ENCODE peak calls at places on chromosomes 5 and 9, in five cellular contexts. One of them, this sample, is unnamed.

GRCh38 chr5:142618125-142618524 is 67.8 kb downstream of the FGF1 start:
- DNase-seq in HuH-7: no peak
- DNase-seq in HEK293T: no peak
- DNase-seq in NCI-H1092: no peak
- DNase-seq in endothelial cell: no peak
- DNase-seq in this sample: no peak

GRCh38 chr9:35907732-35908483 is 1.4 kb upstream of the SPAAR start:
- DNase-seq in HuH-7: peak
- DNase-seq in HEK293T: no peak
- DNase-seq in NCI-H1092: no peak
- DNase-seq in endothelial cell: peak
- DNase-seq in this sample: no peak

GRCh38 chr5:169098331-169099121 is 202.4 kb downstream of the SLIT3 start:
- DNase-seq in HuH-7: no peak
- DNase-seq in HEK293T: no peak
- DNase-seq in NCI-H1092: no peak
- DNase-seq in endothelial cell: no peak
- DNase-seq in this sample: no peak

GRCh38 chr5:20570486-20570885 is 582.5 kb upstream of the CDH18 start:
- DNase-seq in HuH-7: no peak
- DNase-seq in HEK293T: no peak
- DNase-seq in NCI-H1092: no peak
- DNase-seq in endothelial cell: no peak
- DNase-seq in this sample: no peak

GRCh38 chr9:107137495-107138202 is 145.4 kb upstream of the RAD23B start:
- DNase-seq in HuH-7: peak
- DNase-seq in HEK293T: peak
- DNase-seq in NCI-H1092: no peak
- DNase-seq in endothelial cell: peak
- DNase-seq in this sample: no peak

GRCh38 chr9:129944501-129945116 is 98.4 kb downstream of the FNBP1 start:
- DNase-seq in HuH-7: no peak
- DNase-seq in HEK293T: no peak
- DNase-seq in NCI-H1092: no peak
- DNase-seq in endothelial cell: no peak
- DNase-seq in this sample: no peak

GRCh38 chr5:179606910-179607448 is 16.5 kb downstream of the HNRNPH1 start:
- DNase-seq in HuH-7: no peak
- DNase-seq in HEK293T: no peak
- DNase-seq in NCI-H1092: no peak
- DNase-seq in endothelial cell: no peak
- DNase-seq in this sample: no peak

GRCh38 chr9:98031935-98032334 is 24.6 kb upstream of the NANS start:
- DNase-seq in HuH-7: no peak
- DNase-seq in HEK293T: no peak
- DNase-seq in NCI-H1092: no peak
- DNase-seq in endothelial cell: no peak
- DNase-seq in this sample: no peak

GRCh38 chr5:41869150-41869738 is 981 bp downstream of the OXCT1 start:
- DNase-seq in HuH-7: no peak
- DNase-seq in HEK293T: peak
- DNase-seq in NCI-H1092: peak
- DNase-seq in endothelial cell: peak
- DNase-seq in this sample: no peak

GRCh38 chr5:43997647-43998251 is 391.5 kb downstream of the FGF10 start:
- DNase-seq in HuH-7: peak
- DNase-seq in HEK293T: no peak
- DNase-seq in NCI-H1092: no peak
- DNase-seq in endothelial cell: no peak
- DNase-seq in this sample: no peak

GRCh38 chr5:31663519-31663918 is 24.6 kb downstream of the PDZD2 start:
- DNase-seq in HuH-7: no peak
- DNase-seq in HEK293T: no peak
- DNase-seq in NCI-H1092: no peak
- DNase-seq in endothelial cell: no peak
- DNase-seq in this sample: no peak

GRCh38 chr9:135468866-135469521 is 10.6 kb upstream of the PPP1R26 start:
- DNase-seq in HuH-7: no peak
- DNase-seq in HEK293T: no peak
- DNase-seq in NCI-H1092: no peak
- DNase-seq in endothelial cell: no peak
- DNase-seq in this sample: no peak

GRCh38 chr9:29564564-29564963 is 1991.3 kb upstream of the C9orf72 start:
- DNase-seq in HuH-7: no peak
- DNase-seq in HEK293T: no peak
- DNase-seq in NCI-H1092: no peak
- DNase-seq in endothelial cell: no peak
- DNase-seq in this sample: no peak

GRCh38 chr5:40914835-40915234 is 5.5 kb downstream of the C7 start:
- DNase-seq in HuH-7: no peak
- DNase-seq in HEK293T: no peak
- DNase-seq in NCI-H1092: no peak
- DNase-seq in endothelial cell: no peak
- DNase-seq in this sample: no peak

GRCh38 chr5:179186092-179186419 is 125.9 kb downstream of the ZNF354C start:
- DNase-seq in HuH-7: no peak
- DNase-seq in HEK293T: no peak
- DNase-seq in NCI-H1092: no peak
- DNase-seq in endothelial cell: no peak
- DNase-seq in this sample: no peak

GRCh38 chr5:38723423-38723822 is 122.4 kb upstream of the OSMR start:
- DNase-seq in HuH-7: no peak
- DNase-seq in HEK293T: no peak
- DNase-seq in NCI-H1092: no peak
- DNase-seq in endothelial cell: no peak
- DNase-seq in this sample: no peak

GRCh38 chr9:88747768-88748167 is 212.8 kb downstream of the NXNL2 start:
- DNase-seq in HuH-7: no peak
- DNase-seq in HEK293T: peak
- DNase-seq in NCI-H1092: no peak
- DNase-seq in endothelial cell: no peak
- DNase-seq in this sample: no peak

GRCh38 chr5:14710313-14710994 is 45.9 kb downstream of the OTULIN start:
- DNase-seq in HuH-7: no peak
- DNase-seq in HEK293T: no peak
- DNase-seq in NCI-H1092: no peak
- DNase-seq in endothelial cell: no peak
- DNase-seq in this sample: no peak

GRCh38 chr5:57715296-57715695 is 232.7 kb upstream of the ACTBL2 start:
- DNase-seq in HuH-7: no peak
- DNase-seq in HEK293T: no peak
- DNase-seq in NCI-H1092: no peak
- DNase-seq in endothelial cell: no peak
- DNase-seq in this sample: no peak

GRCh38 chr5:91384671-91385430 is 1.7 kb upstream of the ARRDC3 start:
- DNase-seq in HuH-7: peak
- DNase-seq in HEK293T: peak
- DNase-seq in NCI-H1092: peak
- DNase-seq in endothelial cell: peak
- DNase-seq in this sample: peak

GRCh38 chr5:142384014-142384413 is 59.2 kb upstream of the SPRY4 start:
- DNase-seq in HuH-7: no peak
- DNase-seq in HEK293T: no peak
- DNase-seq in NCI-H1092: no peak
- DNase-seq in endothelial cell: no peak
- DNase-seq in this sample: no peak

GRCh38 chr5:1538741-1539392 is 15.1 kb upstream of the LPCAT1 start:
- DNase-seq in HuH-7: no peak
- DNase-seq in HEK293T: no peak
- DNase-seq in NCI-H1092: no peak
- DNase-seq in endothelial cell: no peak
- DNase-seq in this sample: no peak

GRCh38 chr5:13606051-13606450 is 338.4 kb downstream of the DNAH5 start:
- DNase-seq in HuH-7: no peak
- DNase-seq in HEK293T: no peak
- DNase-seq in NCI-H1092: no peak
- DNase-seq in endothelial cell: no peak
- DNase-seq in this sample: no peak

GRCh38 chr5:180608572-180609310 is 17.4 kb upstream of the SCGB3A1 start:
- DNase-seq in HuH-7: no peak
- DNase-seq in HEK293T: no peak
- DNase-seq in NCI-H1092: no peak
- DNase-seq in endothelial cell: no peak
- DNase-seq in this sample: no peak

GRCh38 chr5:157857821-157858526 is 971 bp downstream of the CLINT1 start:
- DNase-seq in HuH-7: no peak
- DNase-seq in HEK293T: no peak
- DNase-seq in NCI-H1092: no peak
- DNase-seq in endothelial cell: no peak
- DNase-seq in this sample: no peak

GRCh38 chr5:17184596-17184995 is 32.8 kb upstream of the BASP1 start:
- DNase-seq in HuH-7: no peak
- DNase-seq in HEK293T: no peak
- DNase-seq in NCI-H1092: no peak
- DNase-seq in endothelial cell: no peak
- DNase-seq in this sample: no peak

GRCh38 chr5:124995451-124995850 is 249.0 kb upstream of the ZNF608 start:
- DNase-seq in HuH-7: no peak
- DNase-seq in HEK293T: no peak
- DNase-seq in NCI-H1092: no peak
- DNase-seq in endothelial cell: no peak
- DNase-seq in this sample: no peak